ENCODE peak calls at places on chromosomes 6 and 20, in four cellular contexts. F is K562, N is H1, Y is GM12892. H is an unnamed sample.

GRCh38 chr20:57938158-57939108 is 228.6 kb upstream of the PMEPA1 start:
- DNase-seq in Y (no peak), F (no peak), N (no peak), H (no peak)

GRCh38 chr6:33850869-33851541 is 47.2 kb upstream of the MLN start:
- DNase-seq in F (no peak), Y (no peak), N (no peak), H (no peak)

GRCh38 chr6:142605922-142606321 is 304.1 kb downstream of the ADGRG6 start:
- DNase-seq in N (no peak), F (no peak), Y (no peak), H (no peak)

GRCh38 chr6:16205377-16206144 is 32.8 kb upstream of the GMPR start:
- DNase-seq in Y (no peak), F (no peak), N (no peak), H (no peak)

GRCh38 chr6:136317023-136317649 is 27.5 kb upstream of the BCLAF1 start:
- DNase-seq in N (no peak), F (peak; percentile 68), Y (no peak), H (peak; percentile 21)

GRCh38 chr6:13268914-13269532 is 59.3 kb downstream of the TBC1D7 start:
- DNase-seq in N (no peak), Y (no peak), F (no peak), H (no peak)

GRCh38 chr6:152552616-152553209 is 84.4 kb downstream of the SYNE1 start:
- DNase-seq in F (peak; percentile 50), Y (no peak), N (peak; percentile 73), H (no peak)

GRCh38 chr6:129331450-129332138 is 378.4 kb downstream of the ARHGAP18 start:
- DNase-seq in N (no peak), F (no peak), Y (no peak), H (no peak)

GRCh38 chr6:5787054-5787720 is 219.5 kb downstream of the NRN1 start:
- DNase-seq in N (no peak), F (no peak), Y (no peak), H (no peak)

GRCh38 chr6:2209226-2209809 is 36.1 kb downstream of the GMDS start:
- DNase-seq in N (peak; percentile 76), Y (no peak), F (peak; percentile 39), H (no peak)

GRCh38 chr20:14064333-14064732 is 69.0 kb downstream of the MACROD2 start:
- DNase-seq in N (no peak), Y (no peak), F (no peak), H (no peak)

GRCh38 chr20:64176548-64177419 is 12.5 kb downstream of the MYT1 start:
- DNase-seq in Y (no peak), N (no peak), F (no peak), H (no peak)

GRCh38 chr6:160734627-160735026 is 32.6 kb downstream of the PLG start:
- DNase-seq in N (no peak), Y (no peak), F (no peak), H (no peak)

GRCh38 chr20:59020938-59021551 is 1.8 kb downstream of the TUBB1 start:
- DNase-seq in Y (no peak), F (peak; percentile 58), N (no peak), H (no peak)

GRCh38 chr6:130598021-130598989 is 228.9 kb upstream of the SMLR1 start:
- DNase-seq in F (no peak), N (no peak), Y (no peak), H (no peak)

GRCh38 chr6:129642322-129642721 is 67.7 kb downstream of the ARHGAP18 start:
- DNase-seq in F (no peak), N (no peak), Y (no peak), H (no peak)

GRCh38 chr20:56957737-56958553 is 308.5 kb downstream of the BMP7 start:
- DNase-seq in N (no peak), Y (no peak), F (no peak), H (no peak)

DNA sequence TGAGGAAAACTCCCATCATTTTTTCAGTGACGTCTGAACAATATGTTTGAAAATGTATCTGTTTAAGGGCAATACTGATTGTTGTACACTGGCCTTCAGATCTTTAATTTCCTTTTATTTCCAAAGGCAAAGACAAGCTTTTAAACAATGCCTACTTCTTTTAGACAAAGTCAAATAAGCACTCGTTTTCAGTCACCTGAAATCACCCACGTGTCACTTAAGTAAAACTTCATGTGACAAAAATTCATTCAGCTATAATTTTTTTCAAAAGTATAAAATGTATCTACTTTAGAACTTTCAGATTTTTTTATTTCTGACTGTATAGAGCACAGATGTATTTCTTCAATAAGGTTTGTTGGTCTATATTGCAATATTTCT is 113.5 kb upstream of the BEND6 start:
- DNase-seq in Y (no peak), N (no peak), F (no peak), H (no peak)
- TF ChIP-seq POLR2A in Y (no peak), N (no peak), F (no peak), H (no peak)

DNA sequence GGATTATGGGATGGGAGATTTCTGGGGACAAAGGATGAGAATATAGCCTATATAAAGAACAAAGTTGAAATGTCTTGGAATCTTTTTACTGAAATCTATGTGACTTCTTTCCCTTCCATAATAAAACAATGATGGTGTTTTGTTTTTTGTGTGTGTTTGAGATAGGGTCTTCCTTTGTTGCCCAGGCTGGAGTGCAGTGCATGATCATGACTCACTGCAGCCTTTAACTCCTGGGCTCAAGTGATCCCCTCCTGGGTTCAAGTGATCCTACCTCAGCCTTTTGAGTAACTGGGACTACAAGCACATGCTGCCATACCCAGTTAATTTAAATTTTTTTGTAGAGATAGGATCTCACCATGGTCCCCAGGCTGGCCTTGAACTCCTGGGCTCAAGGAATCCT is 50.9 kb downstream of the FAM217A start:
- DNase-seq in N (no peak), F (no peak), Y (no peak), H (no peak)
- TF ChIP-seq TAF1 in N (no peak), F (no peak), Y (no peak), H (no peak)

GRCh38 chr6:27890351-27891299 is 21.6 kb downstream of the OR2B2 start:
- DNase-seq in F (peak; percentile 69), Y (no peak), N (peak; percentile 80), H (no peak)
- TF ChIP-seq POLR2A in F (peak; percentile 99), Y (peak; percentile 98), N (peak; percentile 97), H (peak; percentile 99)

DNA sequence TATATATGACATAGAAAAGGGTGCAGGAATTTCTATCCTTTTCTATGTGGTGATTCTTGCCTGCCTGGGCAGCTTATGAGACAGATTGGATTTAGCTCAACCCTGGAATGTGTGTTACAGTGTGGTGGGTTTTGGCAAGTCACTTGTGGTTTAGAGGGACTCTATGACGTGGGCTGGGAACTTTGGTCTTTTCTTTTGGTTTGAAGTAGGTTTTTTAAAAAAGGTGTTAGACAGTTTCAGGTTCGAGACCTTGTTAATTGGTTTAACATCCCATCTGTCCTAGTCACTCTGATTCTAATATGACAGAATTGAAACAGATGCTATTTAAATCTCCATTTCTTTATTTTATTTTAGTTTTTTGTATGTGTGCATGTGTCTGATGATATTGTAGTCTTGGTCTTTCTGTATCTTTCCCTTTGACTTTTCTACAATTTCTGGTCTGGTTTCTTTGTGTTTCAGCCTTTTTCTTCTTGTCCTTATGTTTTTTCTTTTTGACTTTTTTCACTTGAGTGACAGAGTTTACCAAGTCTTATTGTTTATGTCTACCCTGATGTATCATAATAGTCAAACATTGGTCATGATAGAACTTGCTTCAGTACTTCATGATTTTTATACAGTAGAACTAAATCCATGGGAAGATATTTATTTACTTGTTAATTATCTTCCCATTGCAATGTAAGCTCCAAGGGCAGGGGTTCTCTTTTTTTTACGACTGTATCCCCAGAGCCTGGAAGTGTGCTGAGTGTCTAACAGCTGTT is 174.3 kb downstream of the CDKAL1 start:
- DNase-seq in F (no peak), Y (no peak), N (no peak), H (no peak)
- TF ChIP-seq TAF1 in F (no peak), Y (no peak), N (no peak), H (no peak)

DNA sequence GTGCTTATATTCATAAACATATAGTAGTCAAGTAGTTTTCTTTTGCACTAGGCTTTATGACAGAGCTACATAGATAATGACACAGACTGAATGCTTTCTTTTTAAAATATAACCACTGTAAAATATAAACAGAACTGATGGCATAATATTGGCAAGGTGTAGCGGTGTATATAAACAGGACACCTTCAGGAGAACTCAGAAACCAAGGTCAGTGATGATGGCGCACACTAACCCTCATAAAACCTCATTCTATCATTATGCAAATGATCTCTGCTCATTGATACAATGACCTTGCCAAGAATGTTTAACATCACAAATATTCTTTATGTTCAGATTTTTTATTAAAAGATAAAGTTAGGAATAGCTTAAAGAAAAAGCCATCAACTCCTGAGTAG is 48.5 kb upstream of the DST start:
- DNase-seq in F (no peak), N (no peak), Y (no peak), H (no peak)
- TF ChIP-seq POLR2A in F (no peak), N (no peak), Y (no peak), H (no peak)

DNA sequence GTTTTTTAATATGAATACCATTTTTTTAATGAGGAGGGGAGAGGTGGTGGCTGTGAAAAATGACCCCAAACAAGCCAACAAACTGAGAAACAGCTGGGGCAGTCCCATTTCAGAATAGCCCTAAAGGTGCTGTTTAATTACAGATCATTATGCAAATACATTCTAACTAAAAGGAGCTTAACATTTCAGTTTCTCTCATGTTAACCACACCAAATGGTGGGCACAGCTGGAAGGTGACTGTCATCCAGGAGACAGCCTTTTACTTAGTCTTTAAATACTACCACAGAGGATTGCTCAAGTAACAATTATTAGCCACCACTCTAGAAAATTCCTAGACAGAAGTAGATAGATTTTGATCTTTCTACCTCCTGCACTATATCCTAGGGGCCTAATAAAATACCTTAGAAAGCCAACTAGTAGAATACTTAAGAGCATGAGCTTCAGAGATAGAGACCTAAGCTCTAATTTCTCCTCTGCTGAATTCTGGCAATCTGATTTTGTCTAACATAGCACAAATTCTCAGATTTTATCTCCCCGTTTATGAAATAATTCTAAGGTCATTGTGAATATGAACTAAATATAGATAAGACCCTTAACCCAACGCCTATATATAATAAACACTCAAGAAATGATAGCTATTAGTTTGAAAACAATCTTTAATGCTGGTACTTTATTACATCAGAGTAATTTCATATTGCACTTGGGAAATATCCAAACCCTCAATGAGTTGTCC is 615.1 kb upstream of the NRSN1 start:
- DNase-seq in F (no peak), N (no peak), Y (no peak), H (no peak)
- TF ChIP-seq TAF1 in F (no peak), N (no peak), Y (no peak), H (no peak)

GRCh38 chr6:112409311-112409710 is 62.2 kb downstream of the RFPL4B start:
- DNase-seq in N (no peak), Y (no peak), F (no peak), H (no peak)
- TF ChIP-seq POLR2A in N (no peak), Y (no peak), F (no peak), H (no peak)

DNA sequence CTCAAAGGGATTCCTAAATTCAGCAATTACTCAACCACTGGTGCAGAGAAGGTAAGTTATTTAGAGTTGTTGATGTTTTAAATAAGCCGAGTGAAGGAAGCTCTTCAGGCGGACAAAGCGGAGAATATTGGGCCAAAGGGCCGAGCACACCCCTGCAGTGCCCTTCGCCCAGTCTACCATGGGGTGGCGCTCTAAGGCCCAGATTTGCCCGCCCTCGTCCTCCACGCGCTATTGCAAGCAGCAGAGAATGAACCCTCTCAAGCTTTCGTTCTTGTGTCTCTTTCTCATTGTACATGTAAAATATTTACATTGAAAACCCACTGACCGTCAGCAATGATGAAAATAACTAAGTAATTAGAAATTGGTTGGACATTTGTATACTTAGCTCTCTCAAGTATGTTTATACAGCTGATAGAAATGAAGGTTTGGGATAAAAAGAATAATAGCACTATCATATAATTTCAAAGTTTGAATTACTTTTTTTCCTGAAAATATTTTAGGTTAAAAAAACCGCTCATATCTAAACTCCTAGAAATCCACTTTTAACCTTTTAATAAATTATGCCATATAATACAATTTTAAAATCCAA is 195.0 kb upstream of the CEP162 start:
- DNase-seq in Y (no peak), N (peak; percentile 92), F (peak; percentile 55), H (peak; percentile 2)
- TF ChIP-seq TAF1 in Y (no peak), N (no peak), F (no peak), H (no peak)